ENCODE peak calls at places on chromosomes 7 and 10, in five cellular contexts. J is SK-N-SH, A is GM12878, V is HEK293T, U is HepG2. G is an unnamed sample.

GRCh38 chr10:120514035-120514620 is 57.1 kb downstream of the PLPP4 start:
- DNase-seq in J (no peak), A (no peak), V (peak), U (peak), G (peak)

GRCh38 chr10:117627561-117627960 is 85.0 kb downstream of the EMX2 start:
- DNase-seq in J (no peak), A (no peak), V (no peak), U (no peak), G (no peak)

GRCh38 chr10:94115725-94116124 is 122.0 kb downstream of the PLCE1 start:
- DNase-seq in J (no peak), A (no peak), V (no peak), U (no peak), G (no peak)

GRCh38 chr10:116120688-116121087 is 152.3 kb downstream of the GFRA1 start:
- DNase-seq in J (no peak), A (no peak), V (peak), U (no peak), G (peak)

GRCh38 chr7:131391145-131391544 is 63.5 kb downstream of the MKLN1 start:
- DNase-seq in J (no peak), A (no peak), V (no peak), U (no peak), G (no peak)

GRCh38 chr10:69232252-69232651 is 12.1 kb downstream of the HKDC1 start:
- DNase-seq in J (no peak), A (no peak), V (no peak), U (no peak), G (no peak)

GRCh38 chr10:48205918-48206317 is 68.6 kb downstream of the FRMPD2 start:
- DNase-seq in J (no peak), A (peak), V (no peak), U (no peak), G (no peak)

GRCh38 chr7:607938-608337 is 88.3 kb upstream of the PDGFA start:
- DNase-seq in J (no peak), A (no peak), V (no peak), U (no peak), G (no peak)

GRCh38 chr7:137402535-137403258 is 59.2 kb upstream of the PTN start:
- DNase-seq in J (no peak), A (no peak), V (no peak), U (no peak), G (no peak)

GRCh38 chr10:26860026-26860541 is 674 bp downstream of the ABI1 start:
- DNase-seq in J (no peak), A (no peak), V (peak), U (peak), G (peak)

GRCh38 chr10:75283150-75284096 is 47.7 kb upstream of the COMTD1 start:
- DNase-seq in J (no peak), A (no peak), V (peak), U (no peak), G (no peak)

GRCh38 chr10:73625004-73625883 is 16.0 kb downstream of the MYOZ1 start:
- DNase-seq in J (peak), A (no peak), V (peak), U (no peak), G (peak)

GRCh38 chr10:17671307-17671706 is 27.4 kb downstream of the STAM start:
- DNase-seq in J (no peak), A (no peak), V (no peak), U (peak), G (no peak)

GRCh38 chr7:96327429-96327828 is 5.5 kb upstream of the SLC25A13 start:
- DNase-seq in J (no peak), A (no peak), V (no peak), U (peak), G (no peak)

GRCh38 chr7:1749864-1750466 is 79.9 kb downstream of the ELFN1 start:
- DNase-seq in J (peak), A (no peak), V (no peak), U (no peak), G (no peak)

GRCh38 chr10:79414714-79415113 is 30.7 kb downstream of the ZCCHC24 start:
- DNase-seq in J (no peak), A (no peak), V (no peak), U (no peak), G (no peak)

GRCh38 chr7:125382401-125382800 is 452.8 kb upstream of the POT1 start:
- DNase-seq in J (no peak), A (no peak), V (no peak), U (no peak), G (no peak)
- TF ChIP-seq FOXM1 in J (no peak), A (no peak), V (no peak), U (no peak), G (no peak)

GRCh38 chr10:32263300-32263699 is 83.7 kb downstream of the EPC1 start:
- DNase-seq in J (no peak), A (no peak), V (no peak), U (no peak), G (no peak)

GRCh38 chr10:32266566-32266965 is 80.4 kb downstream of the EPC1 start:
- DNase-seq in J (no peak), A (no peak), V (no peak), U (no peak), G (no peak)

GRCh38 chr10:32265756-32266155 is 81.2 kb downstream of the EPC1 start:
- DNase-seq in J (no peak), A (no peak), V (no peak), U (no peak), G (no peak)

GRCh38 chr10:32269343-32270100 is 77.4 kb downstream of the EPC1 start:
- DNase-seq in J (no peak), A (no peak), V (no peak), U (no peak), G (no peak)

DNA sequence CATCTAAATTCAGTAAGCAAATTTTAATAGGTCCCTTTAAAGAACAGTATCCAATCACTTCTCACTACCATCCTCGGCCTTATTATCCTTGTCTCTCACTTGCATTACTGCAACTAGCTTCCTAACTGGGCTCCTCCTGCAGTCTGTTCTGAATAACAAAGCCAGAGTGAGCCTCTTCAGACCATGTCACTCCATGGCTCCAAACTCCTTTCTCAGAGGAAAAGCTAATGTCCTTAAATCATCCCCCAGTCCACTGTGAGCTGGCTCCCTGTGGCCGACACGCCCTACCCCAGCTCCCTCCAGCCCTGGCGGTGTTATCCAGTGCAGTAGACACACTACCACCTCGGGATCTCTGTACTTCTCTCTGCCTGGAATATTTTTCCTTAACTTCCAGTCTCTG is 80.0 kb downstream of the EPC1 start:
- DNase-seq in J (no peak), A (no peak), V (no peak), U (no peak), G (no peak)
- TF ChIP-seq FOXM1 in J (no peak), A (no peak), V (no peak), U (no peak), G (no peak)

GRCh38 chr7:95190515-95190914 is 133.8 kb downstream of the PON1 start:
- DNase-seq in J (no peak), A (no peak), V (no peak), U (peak), G (no peak)
- TF ChIP-seq FOXM1 in J (no peak), A (no peak), V (no peak), U (no peak), G (no peak)

GRCh38 chr10:108787932-108788331 is 1135.4 kb downstream of the XPNPEP1 start:
- DNase-seq in J (no peak), A (no peak), V (no peak), U (no peak), G (no peak)
- TF ChIP-seq FOXM1 in J (no peak), A (no peak), V (no peak), U (no peak), G (no peak)

G was measured in K562.